ENCODE peak calls at places on chromosomes 2 and 18, in nine cellular contexts. V, M, E, G, T, K, Q, P and S are unnamed samples.

GRCh38 chr2:54606393-54606973 is 117.0 kb upstream of the EML6 start:
- DNase-seq in V (no peak), M (no peak), E (no peak), G (no peak), T (peak; percentile 63), K (no peak), Q (no peak), P (no peak), S (no peak)

GRCh38 chr2:146317959-146318358 is 1526.9 kb upstream of the ACVR2A start:
- DNase-seq in V (no peak), M (no peak), E (no peak), G (no peak), T (peak; percentile 90), K (no peak), Q (peak; percentile 67), P (peak; percentile 81), S (peak; percentile 95)

GRCh38 chr2:234451852-234452625 is 44.8 kb downstream of the ARL4C start:
- DNase-seq in V (no peak), M (no peak), E (no peak), G (no peak), T (peak; percentile 92), K (no peak), Q (peak; percentile 98), P (peak; percentile 93), S (peak; percentile 46)

GRCh38 chr18:70195852-70196434 is 9.5 kb downstream of the RTTN start:
- DNase-seq in V (no peak), M (peak; percentile 82), E (peak; percentile 10), G (peak; percentile 47), T (peak; percentile 80), K (no peak), Q (peak; percentile 41), P (peak; percentile 68), S (no peak)

GRCh38 chr2:189466656-189467055 is 25.4 kb downstream of the WDR75 start:
- DNase-seq in V (no peak), M (peak; percentile 67), E (no peak), G (peak; percentile 15), T (peak; percentile 57), K (no peak), Q (peak; percentile 7), P (peak; percentile 15), S (peak; percentile 1)

GRCh38 chr2:8679827-8680731 is 1.8 kb upstream of the ID2 start:
- DNase-seq in V (no peak), M (peak; percentile 42), E (peak; percentile 51), G (peak; percentile 44), T (peak; percentile 79), K (no peak), Q (peak; percentile 70), P (peak; percentile 55), S (no peak)

GRCh38 chr18:63379639-63379962 is 12.6 kb upstream of the KDSR start:
- DNase-seq in V (no peak), M (no peak), E (no peak), G (no peak), T (peak; percentile 37), K (no peak), Q (no peak), P (peak; percentile 46), S (no peak)

GRCh38 chr18:5894613-5895299 is 566 bp downstream of the TMEM200C start:
- DNase-seq in V (peak; percentile 78), M (no peak), E (no peak), G (peak; percentile 62), T (peak; percentile 31), K (no peak), Q (peak; percentile 27), P (no peak), S (no peak)

GRCh38 chr2:127226520-127227263 is 6.6 kb upstream of the CYP27C1 start:
- DNase-seq in V (peak; percentile 88), M (no peak), E (peak; percentile 67), G (no peak), T (peak; percentile 91), K (peak; percentile 36), Q (peak; percentile 95), P (peak; percentile 93), S (peak; percentile 77)

GRCh38 chr2:26653207-26654060 is 12.3 kb upstream of the CIB4 start:
- DNase-seq in V (no peak), M (no peak), E (no peak), G (no peak), T (no peak), K (no peak), Q (no peak), P (no peak), S (no peak)

GRCh38 chr2:144444418-144444817 is 75.5 kb downstream of the ZEB2 start:
- DNase-seq in V (no peak), M (no peak), E (no peak), G (peak; percentile 41), T (no peak), K (no peak), Q (no peak), P (no peak), S (no peak)

GRCh38 chr2:191580581-191580980 is 97.4 kb upstream of the NABP1 start:
- DNase-seq in V (no peak), M (no peak), E (no peak), G (no peak), T (peak; percentile 74), K (no peak), Q (no peak), P (no peak), S (peak; percentile 34)

GRCh38 chr2:191581003-191581402 is 96.9 kb upstream of the NABP1 start:
- DNase-seq in V (no peak), M (no peak), E (no peak), G (no peak), T (no peak), K (no peak), Q (no peak), P (no peak), S (no peak)

GRCh38 chr2:191577611-191578010 is 100.3 kb upstream of the NABP1 start:
- DNase-seq in V (no peak), M (no peak), E (no peak), G (no peak), T (peak; percentile 27), K (no peak), Q (no peak), P (no peak), S (no peak)

GRCh38 chr2:191578031-191578430 is 99.9 kb upstream of the NABP1 start:
- DNase-seq in V (no peak), M (no peak), E (peak; percentile 17), G (no peak), T (no peak), K (no peak), Q (no peak), P (no peak), S (no peak)

DNA sequence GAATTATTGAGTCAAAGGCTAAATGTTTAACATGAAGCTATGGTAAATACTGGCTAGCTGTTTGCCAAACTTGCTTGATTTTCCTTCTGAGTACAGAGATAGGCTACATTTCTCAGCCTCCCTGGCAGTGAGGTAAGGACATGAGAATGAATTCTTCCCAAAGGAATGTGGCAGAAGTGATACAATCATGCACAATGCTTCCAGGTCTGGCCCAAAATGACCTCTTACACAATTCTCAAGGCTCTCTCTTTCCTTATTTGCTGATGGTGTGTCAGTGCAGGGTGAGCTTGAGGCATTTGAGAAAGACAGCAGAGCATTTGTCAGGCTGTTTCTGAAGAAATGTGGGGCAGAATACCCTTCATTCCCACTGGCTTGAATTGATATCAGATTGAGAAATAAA is 95.6 kb upstream of the NABP1 start:
- DNase-seq in V (no peak), M (no peak), E (no peak), G (no peak), T (peak; percentile 89), K (no peak), Q (peak; percentile 81), P (peak; percentile 53), S (peak; percentile 88)
- H3K4me3 ChIP-seq in V (no peak overlapping the region), M (no peak overlapping the region), E (no peak overlapping the region), G (no peak overlapping the region), T (no peak overlapping the region), K (no peak overlapping the region), Q (no peak overlapping the region), P (no peak overlapping the region), S (no peak overlapping the region)

DNA sequence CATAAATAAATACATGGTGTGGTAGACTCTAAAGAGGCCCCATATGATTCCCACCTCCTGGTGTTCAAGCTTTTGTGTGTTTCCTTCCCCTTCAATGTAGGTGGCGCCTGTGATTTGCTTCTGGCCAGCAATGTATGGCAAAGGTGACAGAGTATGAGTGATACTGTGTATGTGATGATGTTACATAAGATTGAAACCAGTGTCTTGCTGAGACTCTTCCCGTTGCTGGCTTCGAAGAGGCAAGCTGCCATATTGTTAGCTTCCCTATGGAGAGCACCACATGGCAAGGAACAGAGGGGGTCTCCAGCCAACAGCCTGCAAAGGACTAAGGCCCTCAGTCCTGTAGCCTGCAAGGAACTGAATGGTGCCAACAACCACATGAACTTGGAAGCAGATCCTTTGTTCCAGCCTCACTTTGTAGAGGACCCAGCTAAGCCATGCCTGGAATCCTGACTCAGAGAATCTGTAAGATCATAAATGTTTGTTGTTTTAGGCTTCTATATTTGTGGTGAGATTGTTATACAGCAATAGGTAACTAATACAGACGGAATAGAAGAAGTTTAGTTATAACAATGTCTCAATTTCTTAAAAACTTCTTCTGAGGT is 1.7 kb upstream of the SMAD4 start:
- DNase-seq in V (no peak), M (peak; percentile 55), E (no peak), G (no peak), T (peak; percentile 46), K (no peak), Q (peak; percentile 54), P (peak; percentile 72), S (no peak)
- H3K4me3 ChIP-seq in V (no peak overlapping the region), M (peak overlapping the region; percentile 90), E (no peak overlapping the region), G (no peak overlapping the region), T (no peak overlapping the region), K (peak overlapping the region; percentile 26), Q (peak overlapping the region; percentile 5), P (no peak overlapping the region), S (no peak overlapping the region)

DNA sequence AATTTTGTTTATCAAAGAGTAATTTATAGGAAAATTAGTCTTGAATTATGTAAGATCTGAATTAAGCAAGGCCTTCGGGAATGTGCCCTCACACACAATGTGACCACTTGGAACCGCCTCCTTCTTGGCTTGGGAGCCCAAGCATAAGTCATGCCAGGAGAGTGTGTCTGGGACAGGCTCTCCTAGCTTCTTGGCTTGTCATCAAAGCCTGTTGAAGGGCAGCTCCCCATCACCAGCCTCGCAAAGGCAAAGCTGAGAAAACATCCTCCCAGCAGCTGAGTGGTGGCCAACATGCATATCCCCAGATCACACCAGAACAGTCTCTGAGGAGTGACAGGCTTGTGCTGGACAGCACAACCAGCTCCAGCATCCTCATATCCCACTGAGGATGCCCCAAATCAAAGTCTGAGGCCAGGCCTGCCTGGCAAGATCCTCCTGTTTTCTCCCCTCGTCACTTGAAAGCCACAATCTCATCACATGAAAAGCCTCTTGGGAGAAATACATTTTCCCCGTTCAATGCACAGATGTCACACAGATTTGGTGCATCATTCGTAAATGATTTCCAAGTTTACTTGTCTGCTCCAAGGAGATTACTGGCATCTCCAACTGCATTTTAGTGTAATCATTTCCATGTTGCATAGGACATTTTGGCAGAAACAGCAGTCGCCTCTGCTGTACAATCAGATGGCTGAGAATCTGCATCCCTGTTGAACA is 269.3 kb downstream of the TTC32 start:
- DNase-seq in V (no peak), M (no peak), E (peak; percentile 19), G (no peak), T (peak; percentile 61), K (no peak), Q (peak; percentile 22), P (no peak), S (no peak)
- H3K4me3 ChIP-seq in V (no peak overlapping the region), M (no peak overlapping the region), E (no peak overlapping the region), G (no peak overlapping the region), T (no peak overlapping the region), K (no peak overlapping the region), Q (no peak overlapping the region), P (no peak overlapping the region), S (no peak overlapping the region)

GRCh38 chr2:65442420-65443020 is 10.1 kb upstream of the SPRED2 start:
- DNase-seq in V (no peak), M (no peak), E (no peak), G (no peak), T (no peak), K (no peak), Q (no peak), P (no peak), S (no peak)

GRCh38 chr2:65438137-65438899 is 5.9 kb upstream of the SPRED2 start:
- DNase-seq in V (no peak), M (no peak), E (no peak), G (peak; percentile 89), T (no peak), K (no peak), Q (no peak), P (no peak), S (no peak)

GRCh38 chr2:65443509-65444200 is 11.3 kb upstream of the SPRED2 start:
- DNase-seq in V (no peak), M (no peak), E (no peak), G (peak; percentile 48), T (peak; percentile 35), K (no peak), Q (no peak), P (peak; percentile 28), S (no peak)
- H3K4me3 ChIP-seq in V (no peak overlapping the region), M (no peak overlapping the region), E (no peak overlapping the region), G (no peak overlapping the region), T (no peak overlapping the region), K (no peak overlapping the region), Q (no peak overlapping the region), P (no peak overlapping the region), S (no peak overlapping the region)